ENCODE peak calls at places on chromosomes 6 and 20, in ten cellular contexts. F is AG10803, T is BJ, A is cardiac fibroblast, Q is ovary, D is fibroblast of mammary gland, Y is astrocyte of the spinal cord, I is left lung, J is psoas muscle, Z is fibroblast of the aortic adventitia. C is an unnamed sample.

GRCh38 chr6:37426945-37427510 is 6.0 kb upstream of the CMTR1 start:
- DNase-seq in I (no peak), T (no peak), Z (no peak), D (peak), Y (no peak), A (no peak), F (peak), Q (no peak), J (no peak), C (no peak)

GRCh38 chr6:6793388-6794250 is 205.1 kb downstream of the LY86 start:
- DNase-seq in F (no peak), Z (no peak), I (peak), T (no peak), Y (no peak), Q (no peak), J (no peak), A (no peak), D (no peak), C (no peak)

GRCh38 chr20:32678948-32679347 is 5.2 kb upstream of the C20orf203 start:
- DNase-seq in I (no peak), Q (no peak), F (peak), D (peak), T (no peak), J (peak), A (no peak), Y (no peak), Z (peak), C (no peak)

GRCh38 chr20:47355489-47356219 is 845 bp downstream of the ZMYND8 start:
- DNase-seq in A (no peak), D (no peak), I (no peak), T (no peak), F (no peak), Z (peak), J (no peak), Q (no peak), Y (peak), C (no peak)

GRCh38 chr6:43007126-43007525 is 6.6 kb downstream of the MEA1 start:
- DNase-seq in T (no peak), Y (no peak), I (no peak), J (no peak), A (no peak), Z (no peak), Q (no peak), D (no peak), F (no peak), C (no peak)

GRCh38 chr20:50584687-50585086 is 74.5 kb downstream of the PTPN1 start:
- DNase-seq in I (no peak), T (no peak), D (peak), Q (no peak), A (no peak), F (peak), Y (no peak), J (no peak), Z (no peak), C (no peak)

GRCh38 chr20:37903317-37904007 is 535 bp downstream of the VSTM2L start:
- DNase-seq in A (no peak), T (no peak), D (no peak), F (no peak), Q (no peak), I (no peak), J (no peak), Z (no peak), Y (no peak), C (no peak)

GRCh38 chr6:16168121-16168520 is 39.2 kb downstream of the MYLIP start:
- DNase-seq in D (no peak), I (peak), Y (no peak), T (no peak), F (no peak), J (no peak), A (no peak), Z (peak), Q (no peak), C (no peak)

GRCh38 chr6:84089081-84089480 is 55.5 kb downstream of the MRAP2 start:
- DNase-seq in Y (no peak), D (no peak), F (no peak), I (no peak), T (no peak), J (no peak), A (no peak), Q (no peak), Z (no peak), C (no peak)

GRCh38 chr20:5211803-5212714 is 85.3 kb downstream of the CDS2 start:
- DNase-seq in A (no peak), D (no peak), T (no peak), I (no peak), Y (no peak), Q (no peak), F (no peak), Z (no peak), J (no peak), C (no peak)

GRCh38 chr6:86856937-86857563 is 80.3 kb upstream of the HTR1E start:
- DNase-seq in Q (peak), A (peak), Y (peak), D (peak), F (peak), Z (peak), T (no peak), I (no peak), J (no peak), C (peak)

GRCh38 chr6:28587011-28587745 is 61.5 kb downstream of the GPX5 start:
- DNase-seq in T (no peak), J (no peak), Q (peak), Y (peak), A (peak), I (peak), Z (no peak), D (peak), F (no peak), C (no peak)

GRCh38 chr6:14035448-14035847 is 82.1 kb upstream of the CD83 start:
- DNase-seq in Q (no peak), F (peak), A (peak), Z (peak), T (peak), J (no peak), Y (peak), I (no peak), D (peak), C (peak)

GRCh38 chr6:74713941-74714340 is 491.9 kb downstream of the COL12A1 start:
- DNase-seq in Z (peak), T (no peak), A (peak), F (peak), I (no peak), J (no peak), Q (no peak), Y (no peak), D (no peak), C (no peak)

GRCh38 chr6:88725111-88725711 is 238.2 kb downstream of the RNGTT start:
- DNase-seq in I (no peak), J (peak), Q (peak), D (peak), A (peak), T (no peak), Z (peak), F (peak), Y (peak), C (peak)

GRCh38 chr20:11814276-11814675 is 103.4 kb upstream of the BTBD3 start:
- DNase-seq in Z (peak), Y (peak), D (peak), I (no peak), J (no peak), F (peak), Q (no peak), A (peak), T (no peak), C (no peak)

GRCh38 chr20:62236200-62236599 is 2.1 kb upstream of the OSBPL2 start:
- DNase-seq in Z (no peak), Y (no peak), I (no peak), Q (peak), T (no peak), J (no peak), F (no peak), A (no peak), D (no peak), C (no peak)

GRCh38 chr6:127420558-127420957 is 38.6 kb downstream of the KIAA0408 start:
- DNase-seq in J (peak), D (peak), T (peak), I (peak), Z (peak), A (peak), Q (peak), F (peak), Y (peak), C (peak)

GRCh38 chr20:57622579-57623381 is 2.6 kb upstream of the ZBP1 start:
- DNase-seq in F (peak), I (no peak), Y (peak), D (peak), A (peak), Z (peak), J (no peak), Q (no peak), T (no peak), C (peak)

GRCh38 chr20:17875106-17875980 is 93.3 kb downstream of the SNX5 start:
- DNase-seq in A (peak), I (peak), T (no peak), Y (peak), D (peak), F (peak), Q (peak), J (peak), Z (peak), C (peak)

GRCh38 chr20:42113236-42113635 is 495.1 kb upstream of the CHD6 start:
- DNase-seq in F (no peak), Q (no peak), J (no peak), I (no peak), D (no peak), T (no peak), Y (no peak), Z (no peak), A (no peak), C (no peak)

GRCh38 chr6:108518714-108519576 is 41.8 kb upstream of the FOXO3 start:
- DNase-seq in A (peak), Y (peak), I (no peak), Q (no peak), F (peak), D (peak), Z (peak), T (no peak), J (no peak), C (no peak)

GRCh38 chr6:303948-304558 is 11.8 kb downstream of the DUSP22 start:
- DNase-seq in Q (no peak), F (no peak), I (no peak), D (no peak), Z (no peak), T (no peak), A (no peak), J (no peak), Y (no peak), C (no peak)

GRCh38 chr6:122297010-122297409 is 102.4 kb upstream of the HSF2 start:
- DNase-seq in I (no peak), Y (no peak), J (no peak), D (no peak), T (no peak), Z (no peak), Q (no peak), A (no peak), F (no peak), C (no peak)

GRCh38 chr6:14925627-14926026 is 320.2 kb upstream of the JARID2 start:
- DNase-seq in Y (no peak), D (peak), T (no peak), Q (no peak), F (peak), Z (peak), J (no peak), I (no peak), A (peak), C (no peak)

GRCh38 chr20:51631011-51631950 is 88.8 kb upstream of the NFATC2 start:
- DNase-seq in D (peak), Y (peak), T (peak), F (peak), I (peak), J (peak), Q (peak), Z (peak), A (peak), C (peak)

GRCh38 chr6:2450546-2450945 is 205.1 kb upstream of the GMDS start:
- DNase-seq in I (no peak), Q (no peak), F (no peak), T (no peak), D (no peak), Y (no peak), A (no peak), Z (no peak), J (peak), C (no peak)

GRCh38 chr6:130466052-130466743 is 100.4 kb downstream of the TMEM200A start:
- DNase-seq in F (no peak), T (no peak), D (peak), Z (no peak), Y (peak), A (peak), I (no peak), J (no peak), Q (no peak), C (no peak)

GRCh38 chr20:3661060-3661820 is 2.0 kb downstream of the GFRA4 start:
- DNase-seq in I (no peak), T (no peak), Z (no peak), Q (no peak), Y (no peak), F (no peak), A (no peak), D (no peak), J (no peak), C (no peak)

GRCh38 chr6:21873562-21873961 is 280.0 kb downstream of the SOX4 start:
- DNase-seq in I (no peak), Q (peak), F (peak), Y (peak), T (peak), D (peak), Z (peak), A (peak), J (no peak), C (peak)

GRCh38 chr6:684831-685636 is 7.9 kb downstream of the EXOC2 start:
- DNase-seq in Z (peak), Y (peak), Q (no peak), I (no peak), J (no peak), F (peak), A (peak), D (peak), T (no peak), C (no peak)

GRCh38 chr6:46302176-46302575 is 131.4 kb upstream of the ENPP5 start:
- DNase-seq in T (no peak), A (no peak), Z (no peak), D (no peak), Y (no peak), I (no peak), Q (no peak), J (no peak), F (no peak), C (no peak)

DNA sequence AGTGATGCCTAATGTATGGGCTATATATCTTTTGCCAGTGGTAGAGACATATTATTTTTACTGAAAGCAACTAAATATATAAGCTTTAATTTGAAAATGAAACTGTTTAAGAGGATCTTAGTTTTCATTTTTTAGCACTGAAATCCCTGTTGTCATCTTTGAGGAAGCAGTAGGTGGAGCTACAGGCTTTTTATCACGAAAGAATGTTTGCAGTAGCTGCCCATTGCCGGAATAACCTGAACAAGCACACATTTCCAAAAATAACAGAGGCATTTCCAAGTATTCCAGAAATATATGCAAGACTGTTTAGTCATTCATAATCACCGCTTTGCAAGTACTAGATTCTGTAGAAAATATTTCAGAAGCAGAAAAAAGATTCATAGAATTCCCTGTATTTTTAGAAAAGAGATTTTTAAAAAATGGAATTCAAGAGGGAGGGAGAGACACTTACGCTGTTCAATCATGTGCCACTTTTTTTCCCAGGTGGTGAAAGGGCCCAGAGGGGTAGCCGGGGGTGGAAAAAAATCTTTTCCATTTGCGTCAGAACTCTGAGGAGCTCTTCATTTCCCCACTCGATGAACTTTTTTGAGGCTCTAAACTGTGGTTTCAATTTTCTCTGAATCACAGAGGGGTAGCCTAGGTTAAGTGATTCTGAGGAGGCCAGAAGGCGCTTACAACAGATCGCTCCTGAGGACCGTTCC is 142.5 kb upstream of the FERMT1 start:
- DNase-seq in D (peak), Y (peak), Q (no peak), F (peak), J (no peak), T (peak), Z (peak), I (no peak), A (peak), C (peak)
- TF ChIP-seq CTCF in D (peak), Y (peak), Q (no peak), F (peak), J (peak), T (peak), Z (peak), I (peak), A (peak), C (peak)

GRCh38 chr6:110357696-110358535 is at the start of gene METTL24:
- DNase-seq in J (peak), D (no peak), Q (peak), A (no peak), T (no peak), I (no peak), F (no peak), Y (no peak), Z (no peak), C (no peak)
- H3K4me3 ChIP-seq in J (peak), D (peak), Q (peak), A (peak), T (peak), I (peak), F (peak), Y (peak), Z (peak), C (peak)

DNA sequence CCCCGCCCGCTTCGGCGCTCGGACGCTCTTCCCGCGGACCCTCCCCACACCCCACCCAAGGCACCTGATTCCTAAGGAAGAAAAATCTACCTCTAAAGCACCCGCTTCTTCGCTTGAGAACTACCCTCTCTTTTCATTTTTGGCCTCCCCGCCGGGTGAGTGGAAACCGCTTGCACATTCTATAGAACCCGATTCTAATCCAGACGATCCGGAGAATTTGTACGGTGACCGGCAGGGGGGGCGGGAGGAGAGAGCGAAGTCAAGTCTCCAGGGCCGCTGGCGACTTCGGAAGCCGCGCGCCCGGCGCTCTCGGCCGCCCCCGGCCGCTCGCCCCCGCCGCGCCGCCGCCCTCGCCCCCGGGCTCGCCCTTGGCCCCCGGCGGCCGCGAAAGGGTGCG is at the start of gene RBM24:
- DNase-seq in Z (peak), F (peak), D (peak), A (peak), J (peak), I (peak), T (no peak), Y (peak), Q (peak), C (peak)
- TF ChIP-seq CTCF in Z (peak), F (peak), D (peak), A (peak), J (no peak), I (peak), T (peak), Y (peak), Q (no peak), C (peak)

GRCh38 chr6:34667481-34668238 is 28.9 kb downstream of the ILRUN start:
- DNase-seq in Y (no peak), Q (no peak), I (no peak), T (no peak), F (no peak), A (no peak), J (no peak), Z (no peak), D (no peak), C (no peak)

GRCh38 chr6:34663887-34664269 is 32.7 kb downstream of the ILRUN start:
- DNase-seq in Q (no peak), T (no peak), Y (no peak), Z (peak), D (no peak), J (no peak), F (no peak), I (no peak), A (peak), C (no peak)

GRCh38 chr6:34664270-34664971 is 32.1 kb downstream of the ILRUN start:
- DNase-seq in A (peak), I (no peak), Y (peak), F (peak), Q (no peak), D (peak), Z (peak), J (no peak), T (no peak), C (no peak)

GRCh38 chr6:34663371-34663770 is 33.2 kb downstream of the ILRUN start:
- DNase-seq in D (no peak), Y (no peak), J (no peak), A (no peak), Z (no peak), Q (no peak), I (no peak), F (no peak), T (no peak), C (no peak)

GRCh38 chr6:34665019-34665418 is 31.5 kb downstream of the ILRUN start:
- DNase-seq in A (no peak), Z (no peak), D (no peak), F (no peak), Q (no peak), J (no peak), Y (no peak), T (no peak), I (no peak), C (no peak)
- H3K4me3 ChIP-seq in A (no peak), Z (no peak), D (no peak), F (no peak), Q (no peak), J (no peak), Y (no peak), T (no peak), I (no peak), C (no peak)

GRCh38 chr6:31438222-31438621 is 34.8 kb downstream of the MICA start:
- DNase-seq in A (no peak), T (no peak), Y (no peak), D (no peak), F (no peak), Z (no peak), J (no peak), I (no peak), Q (no peak), C (no peak)

GRCh38 chr6:31446481-31446880 is 43.1 kb downstream of the MICA start:
- DNase-seq in Z (peak), A (peak), Y (peak), T (peak), J (no peak), F (peak), Q (no peak), D (peak), I (no peak), C (no peak)

GRCh38 chr6:31438677-31439076 is 35.3 kb downstream of the MICA start:
- DNase-seq in Z (no peak), A (no peak), I (no peak), F (no peak), J (no peak), T (no peak), D (no peak), Q (no peak), Y (no peak), C (no peak)

DNA sequence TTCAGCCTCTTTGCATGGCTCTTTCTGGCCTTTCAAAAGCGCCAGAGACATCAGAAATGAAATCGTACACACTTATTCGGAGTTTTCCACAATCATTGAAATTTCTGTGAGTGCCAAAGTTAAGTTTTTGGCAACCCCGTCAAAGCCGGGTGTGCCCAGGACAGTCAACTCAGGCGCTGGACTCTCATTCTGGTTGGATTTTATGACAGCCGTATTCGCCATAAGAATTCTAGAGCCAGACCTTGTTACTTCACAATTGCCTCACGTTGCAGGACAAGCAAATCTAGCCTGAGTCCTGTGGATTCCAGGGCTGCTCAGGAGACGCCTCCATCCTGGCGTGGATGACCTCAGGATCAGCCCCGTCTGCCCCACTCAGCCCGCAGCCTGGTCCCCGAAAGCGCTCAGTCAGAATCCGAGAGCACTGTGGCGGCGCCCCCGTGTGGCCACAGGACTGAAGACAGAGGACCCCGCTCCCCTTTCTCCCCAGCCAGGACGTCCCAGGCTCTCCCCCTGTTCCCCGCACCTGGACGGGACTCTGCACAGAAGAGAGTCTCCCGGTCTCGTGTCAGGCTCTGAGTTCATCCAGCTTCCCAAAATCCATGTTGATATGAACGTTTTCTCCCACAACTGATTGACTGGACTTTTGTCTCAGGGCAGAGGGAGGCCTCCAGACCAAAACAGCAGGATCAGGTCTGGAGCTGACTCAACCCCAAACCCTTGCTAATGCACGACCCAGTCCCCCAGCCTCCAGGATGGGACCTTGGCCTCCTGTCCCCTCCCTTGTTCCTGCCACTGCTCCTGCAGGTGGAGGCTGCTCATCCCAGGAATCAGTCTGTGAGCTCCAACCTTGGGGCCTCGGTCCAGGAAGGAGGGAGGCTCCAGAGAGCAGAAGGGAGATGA is 38.2 kb downstream of the MICA start:
- DNase-seq in D (peak), Q (peak), F (peak), A (peak), J (peak), Y (peak), Z (peak), T (no peak), I (peak), C (peak)
- TF ChIP-seq CTCF in D (peak), Q (peak), F (peak), A (peak), J (peak), Y (peak), Z (peak), T (peak), I (peak), C (peak)

C was measured in astrocyte of the cerebellum.